ENCODE peak calls at places on chromosomes 6 and 20, in six cellular contexts. One of them, this sample, is unnamed.

GRCh38 chr20:49685161-49685601 is 28.5 kb downstream of the B4GALT5 start:
- DNase-seq in CD8-positive, alpha-beta T cell: no peak
- DNase-seq in esophagus squamous epithelium: no peak
- DNase-seq in heart right ventricle: no peak
- DNase-seq in A549: no peak
- DNase-seq in ovary: peak; percentile 39
- DNase-seq in this sample: no peak

GRCh38 chr6:28597217-28597835 is 71.6 kb downstream of the GPX5 start:
- DNase-seq in esophagus squamous epithelium: no peak
- DNase-seq in CD8-positive, alpha-beta T cell: no peak
- DNase-seq in ovary: no peak
- DNase-seq in heart right ventricle: no peak
- DNase-seq in A549: peak; percentile 86
- DNase-seq in this sample: no peak

GRCh38 chr6:11094411-11094851 is 797 bp downstream of the SMIM13 start:
- DNase-seq in esophagus squamous epithelium: no peak
- DNase-seq in ovary: peak; percentile 28
- DNase-seq in heart right ventricle: peak; percentile 43
- DNase-seq in A549: peak; percentile 18
- DNase-seq in CD8-positive, alpha-beta T cell: no peak
- DNase-seq in this sample: no peak

GRCh38 chr6:137849076-137849708 is 17.9 kb upstream of the TNFAIP3 start:
- DNase-seq in CD8-positive, alpha-beta T cell: no peak
- DNase-seq in ovary: no peak
- DNase-seq in A549: no peak
- DNase-seq in heart right ventricle: no peak
- DNase-seq in esophagus squamous epithelium: no peak
- DNase-seq in this sample: no peak

GRCh38 chr20:58852559-58853271 is at the start of gene GNAS:
- DNase-seq in heart right ventricle: peak; percentile 55
- DNase-seq in esophagus squamous epithelium: no peak
- DNase-seq in ovary: peak; percentile 40
- DNase-seq in A549: peak; percentile 62
- DNase-seq in CD8-positive, alpha-beta T cell: peak; percentile 18
- DNase-seq in this sample: no peak

GRCh38 chr6:118387921-118388701 is 160.0 kb upstream of the PLN start:
- DNase-seq in CD8-positive, alpha-beta T cell: no peak
- DNase-seq in heart right ventricle: no peak
- DNase-seq in A549: peak; percentile 2
- DNase-seq in ovary: no peak
- DNase-seq in esophagus squamous epithelium: no peak
- DNase-seq in this sample: no peak

GRCh38 chr6:138692058-138692977 is 81.3 kb upstream of the CCDC28A start:
- DNase-seq in esophagus squamous epithelium: no peak
- DNase-seq in CD8-positive, alpha-beta T cell: peak; percentile 14
- DNase-seq in ovary: peak; percentile 57
- DNase-seq in heart right ventricle: peak; percentile 73
- DNase-seq in A549: peak; percentile 42
- DNase-seq in this sample: no peak

GRCh38 chr6:157879034-157879872 is 56.2 kb downstream of the SNX9 start:
- DNase-seq in esophagus squamous epithelium: no peak
- DNase-seq in A549: no peak
- DNase-seq in CD8-positive, alpha-beta T cell: no peak
- DNase-seq in heart right ventricle: no peak
- DNase-seq in ovary: no peak
- DNase-seq in this sample: peak; percentile 16

GRCh38 chr6:114187563-114187962 is 155.3 kb downstream of the HS3ST5 start:
- DNase-seq in heart right ventricle: no peak
- DNase-seq in A549: no peak
- DNase-seq in esophagus squamous epithelium: no peak
- DNase-seq in ovary: no peak
- DNase-seq in CD8-positive, alpha-beta T cell: no peak
- DNase-seq in this sample: no peak

GRCh38 chr6:100309174-100309573 is 155.5 kb downstream of the SIM1 start:
- DNase-seq in ovary: no peak
- DNase-seq in CD8-positive, alpha-beta T cell: no peak
- DNase-seq in A549: no peak
- DNase-seq in heart right ventricle: no peak
- DNase-seq in esophagus squamous epithelium: no peak
- DNase-seq in this sample: no peak

GRCh38 chr6:116012471-116012949 is 48.2 kb downstream of the FRK start:
- DNase-seq in esophagus squamous epithelium: no peak
- DNase-seq in CD8-positive, alpha-beta T cell: no peak
- DNase-seq in A549: no peak
- DNase-seq in ovary: no peak
- DNase-seq in heart right ventricle: no peak
- DNase-seq in this sample: no peak

GRCh38 chr6:39026175-39026574 is 22.4 kb upstream of the GLP1R start:
- DNase-seq in CD8-positive, alpha-beta T cell: no peak
- DNase-seq in heart right ventricle: no peak
- DNase-seq in ovary: no peak
- DNase-seq in esophagus squamous epithelium: no peak
- DNase-seq in A549: no peak
- DNase-seq in this sample: no peak

GRCh38 chr6:147347882-147348214 is 143.6 kb downstream of the STXBP5 start:
- DNase-seq in heart right ventricle: no peak
- DNase-seq in ovary: no peak
- DNase-seq in CD8-positive, alpha-beta T cell: no peak
- DNase-seq in esophagus squamous epithelium: no peak
- DNase-seq in A549: no peak
- DNase-seq in this sample: no peak

GRCh38 chr20:52972190-52972937 is at the start of gene TSHZ2:
- DNase-seq in heart right ventricle: peak; percentile 17
- DNase-seq in CD8-positive, alpha-beta T cell: no peak
- DNase-seq in ovary: peak; percentile 51
- DNase-seq in esophagus squamous epithelium: peak; percentile 6
- DNase-seq in A549: peak; percentile 4
- DNase-seq in this sample: no peak

GRCh38 chr20:64242003-64242796 is 13.3 kb upstream of the PCMTD2 start:
- DNase-seq in heart right ventricle: no peak
- DNase-seq in A549: no peak
- DNase-seq in esophagus squamous epithelium: no peak
- DNase-seq in CD8-positive, alpha-beta T cell: no peak
- DNase-seq in ovary: no peak
- DNase-seq in this sample: no peak

GRCh38 chr6:160996316-160996715 is 4.7 kb downstream of the MAP3K4 start:
- DNase-seq in CD8-positive, alpha-beta T cell: no peak
- DNase-seq in heart right ventricle: no peak
- DNase-seq in ovary: no peak
- DNase-seq in A549: no peak
- DNase-seq in esophagus squamous epithelium: no peak
- DNase-seq in this sample: no peak

GRCh38 chr20:5835870-5836269 is 85.7 kb downstream of the SHLD1 start:
- DNase-seq in esophagus squamous epithelium: no peak
- DNase-seq in ovary: no peak
- DNase-seq in A549: no peak
- DNase-seq in heart right ventricle: no peak
- DNase-seq in CD8-positive, alpha-beta T cell: no peak
- DNase-seq in this sample: no peak

DNA sequence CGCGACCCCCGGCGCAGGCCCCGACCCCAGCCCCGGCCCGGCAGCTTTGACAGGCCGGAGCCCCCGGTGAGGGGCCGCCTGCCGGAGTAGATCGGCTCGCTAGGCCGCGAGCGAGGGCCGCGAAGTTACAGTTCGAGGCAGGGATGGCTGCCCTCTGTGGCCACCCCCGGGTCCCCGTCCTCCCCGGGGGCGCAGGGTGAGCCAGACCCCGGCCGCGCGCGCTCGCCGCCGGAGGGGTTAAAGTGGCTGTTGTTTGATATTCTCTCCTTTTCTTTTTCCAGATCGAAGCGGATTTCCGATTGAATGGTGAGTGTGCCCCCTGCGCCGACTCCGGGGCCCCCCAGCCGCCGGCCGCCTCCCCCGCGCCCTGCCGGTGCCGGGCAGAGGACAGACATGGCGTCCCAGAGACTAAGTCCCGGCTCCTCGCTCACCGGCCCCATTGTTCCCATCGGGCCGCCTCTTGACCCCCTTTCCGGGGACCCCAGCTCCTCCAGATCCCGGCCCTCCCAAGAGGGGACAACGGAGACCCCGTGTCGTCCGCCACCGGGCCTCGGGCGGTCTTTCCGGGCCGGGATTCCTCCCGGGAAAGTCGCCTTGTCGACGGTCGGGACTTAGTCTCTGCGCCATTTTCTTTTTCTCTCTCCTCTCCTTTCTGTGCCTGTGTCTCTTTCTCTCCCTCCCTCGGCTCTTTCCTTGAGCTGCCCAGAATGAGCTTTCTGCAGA is 689 bp downstream of the TOP1 start:
- DNase-seq in ovary: peak; percentile 37
- DNase-seq in heart right ventricle: no peak
- DNase-seq in CD8-positive, alpha-beta T cell: peak; percentile 12
- DNase-seq in A549: peak; percentile 19
- DNase-seq in esophagus squamous epithelium: no peak
- DNase-seq in this sample: no peak
- H3K4me1 ChIP-seq in ovary: peaks cover 10% of the 10 kb centered on the region
- H3K4me1 ChIP-seq in heart right ventricle: peaks cover 46% of the 10 kb centered on the region
- H3K4me1 ChIP-seq in CD8-positive, alpha-beta T cell: peaks cover 52% of the 10 kb centered on the region
- H3K4me1 ChIP-seq in A549: peaks cover 46% of the 10 kb centered on the region
- H3K4me1 ChIP-seq in esophagus squamous epithelium: peaks cover 31% of the 10 kb centered on the region
- H3K4me1 ChIP-seq in this sample: no peaks in the 10 kb centered on the region

GRCh38 chr6:17968876-17969275 is 18.6 kb downstream of the KIF13A start:
- DNase-seq in heart right ventricle: no peak
- DNase-seq in esophagus squamous epithelium: no peak
- DNase-seq in CD8-positive, alpha-beta T cell: no peak
- DNase-seq in A549: no peak
- DNase-seq in ovary: no peak
- DNase-seq in this sample: no peak

GRCh38 chr6:17965397-17965796 is 22.0 kb downstream of the KIF13A start:
- DNase-seq in heart right ventricle: no peak
- DNase-seq in A549: no peak
- DNase-seq in ovary: no peak
- DNase-seq in esophagus squamous epithelium: no peak
- DNase-seq in CD8-positive, alpha-beta T cell: no peak
- DNase-seq in this sample: no peak

GRCh38 chr6:17966451-17966850 is 21.0 kb downstream of the KIF13A start:
- DNase-seq in CD8-positive, alpha-beta T cell: no peak
- DNase-seq in A549: no peak
- DNase-seq in heart right ventricle: no peak
- DNase-seq in ovary: no peak
- DNase-seq in esophagus squamous epithelium: no peak
- DNase-seq in this sample: no peak

GRCh38 chr6:17968081-17968518 is 19.3 kb downstream of the KIF13A start:
- DNase-seq in heart right ventricle: no peak
- DNase-seq in CD8-positive, alpha-beta T cell: no peak
- DNase-seq in A549: no peak
- DNase-seq in esophagus squamous epithelium: no peak
- DNase-seq in ovary: no peak
- DNase-seq in this sample: no peak

GRCh38 chr6:17967668-17968067 is 19.8 kb downstream of the KIF13A start:
- DNase-seq in heart right ventricle: no peak
- DNase-seq in CD8-positive, alpha-beta T cell: no peak
- DNase-seq in esophagus squamous epithelium: no peak
- DNase-seq in A549: no peak
- DNase-seq in ovary: no peak
- DNase-seq in this sample: no peak
- H3K4me1 ChIP-seq in heart right ventricle: peaks cover 60% of the 10 kb centered on the region
- H3K4me1 ChIP-seq in CD8-positive, alpha-beta T cell: no peaks in the 10 kb centered on the region
- H3K4me1 ChIP-seq in esophagus squamous epithelium: peaks cover 14% of the 10 kb centered on the region
- H3K4me1 ChIP-seq in A549: peaks cover 48% of the 10 kb centered on the region
- H3K4me1 ChIP-seq in ovary: peaks cover 8% of the 10 kb centered on the region
- H3K4me1 ChIP-seq in this sample: peaks cover 1% of the 10 kb centered on the region

GRCh38 chr6:45924763-45925342 is 90.8 kb downstream of the CLIC5 start:
- DNase-seq in ovary: no peak
- DNase-seq in CD8-positive, alpha-beta T cell: no peak
- DNase-seq in A549: no peak
- DNase-seq in heart right ventricle: no peak
- DNase-seq in esophagus squamous epithelium: no peak
- DNase-seq in this sample: no peak

GRCh38 chr6:45920819-45921511 is 94.7 kb downstream of the CLIC5 start:
- DNase-seq in CD8-positive, alpha-beta T cell: no peak
- DNase-seq in A549: no peak
- DNase-seq in esophagus squamous epithelium: no peak
- DNase-seq in heart right ventricle: no peak
- DNase-seq in ovary: no peak
- DNase-seq in this sample: no peak

GRCh38 chr6:45923831-45924391 is 91.7 kb downstream of the CLIC5 start:
- DNase-seq in heart right ventricle: no peak
- DNase-seq in esophagus squamous epithelium: no peak
- DNase-seq in CD8-positive, alpha-beta T cell: no peak
- DNase-seq in A549: no peak
- DNase-seq in ovary: no peak
- DNase-seq in this sample: no peak

GRCh38 chr6:45921703-45922270 is 93.9 kb downstream of the CLIC5 start:
- DNase-seq in heart right ventricle: peak; percentile 59
- DNase-seq in ovary: no peak
- DNase-seq in A549: no peak
- DNase-seq in esophagus squamous epithelium: no peak
- DNase-seq in CD8-positive, alpha-beta T cell: no peak
- DNase-seq in this sample: no peak

DNA sequence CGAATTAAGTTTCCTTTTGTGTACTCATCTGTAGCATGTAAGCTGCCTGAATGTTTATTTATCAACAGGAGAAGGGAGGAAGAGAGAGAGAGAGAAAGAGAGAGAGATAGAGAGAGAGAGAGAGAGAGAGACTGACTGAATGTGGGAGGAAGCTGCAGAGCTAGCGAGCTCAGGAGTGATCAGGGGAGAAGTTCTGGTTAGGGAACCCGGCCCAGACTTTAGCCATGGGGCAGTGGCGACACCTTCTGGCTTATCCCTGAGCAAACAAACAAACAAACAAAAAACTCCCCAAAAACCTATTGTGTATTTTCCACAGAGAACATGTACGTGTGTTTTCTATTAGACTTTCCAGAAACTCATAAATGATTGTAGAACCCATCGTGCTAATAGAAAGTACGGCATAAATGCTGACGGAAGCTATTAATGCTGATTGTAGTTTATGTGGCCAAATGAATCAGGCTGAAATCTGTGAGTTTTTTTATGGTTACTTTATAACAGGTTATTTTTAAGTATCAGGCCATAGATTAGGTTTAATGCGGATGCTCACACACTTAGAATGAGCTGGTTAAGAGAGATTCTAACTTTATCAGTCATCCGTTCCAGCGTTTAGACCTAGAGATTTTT is 92.8 kb downstream of the CLIC5 start:
- DNase-seq in esophagus squamous epithelium: no peak
- DNase-seq in CD8-positive, alpha-beta T cell: peak; percentile 24
- DNase-seq in ovary: peak; percentile 60
- DNase-seq in A549: peak; percentile 33
- DNase-seq in heart right ventricle: peak; percentile 54
- DNase-seq in this sample: no peak
- H3K4me1 ChIP-seq in esophagus squamous epithelium: peaks cover 4% of the 10 kb centered on the region
- H3K4me1 ChIP-seq in CD8-positive, alpha-beta T cell: no peaks in the 10 kb centered on the region
- H3K4me1 ChIP-seq in ovary: no peaks in the 10 kb centered on the region
- H3K4me1 ChIP-seq in A549: no peaks in the 10 kb centered on the region
- H3K4me1 ChIP-seq in heart right ventricle: peaks cover 40% of the 10 kb centered on the region
- H3K4me1 ChIP-seq in this sample: no peaks in the 10 kb centered on the region

GRCh38 chr6:188821-189655 is 103.2 kb upstream of the DUSP22 start:
- DNase-seq in esophagus squamous epithelium: peak; percentile 34
- DNase-seq in ovary: peak; percentile 78
- DNase-seq in CD8-positive, alpha-beta T cell: peak; percentile 54
- DNase-seq in heart right ventricle: peak; percentile 88
- DNase-seq in A549: peak; percentile 73
- DNase-seq in this sample: peak; percentile 55
- H3K4me1 ChIP-seq in esophagus squamous epithelium: no peaks in the 10 kb centered on the region
- H3K4me1 ChIP-seq in ovary: no peaks in the 10 kb centered on the region
- H3K4me1 ChIP-seq in CD8-positive, alpha-beta T cell: peaks cover 17% of the 10 kb centered on the region
- H3K4me1 ChIP-seq in heart right ventricle: no peaks in the 10 kb centered on the region
- H3K4me1 ChIP-seq in A549: no peaks in the 10 kb centered on the region
- H3K4me1 ChIP-seq in this sample: no peaks in the 10 kb centered on the region

GRCh38 chr6:148524976-148525375 is 182.3 kb downstream of the SASH1 start:
- DNase-seq in esophagus squamous epithelium: no peak
- DNase-seq in ovary: no peak
- DNase-seq in heart right ventricle: no peak
- DNase-seq in A549: no peak
- DNase-seq in CD8-positive, alpha-beta T cell: no peak
- DNase-seq in this sample: no peak
- H3K4me1 ChIP-seq in esophagus squamous epithelium: no peaks in the 10 kb centered on the region
- H3K4me1 ChIP-seq in ovary: peaks cover 4% of the 10 kb centered on the region
- H3K4me1 ChIP-seq in heart right ventricle: peaks cover 11% of the 10 kb centered on the region
- H3K4me1 ChIP-seq in A549: no peaks in the 10 kb centered on the region
- H3K4me1 ChIP-seq in CD8-positive, alpha-beta T cell: no peaks in the 10 kb centered on the region
- H3K4me1 ChIP-seq in this sample: no peaks in the 10 kb centered on the region

This sample was measured in iPS DF 6.9.